ENCODE peak calls at places on chromosomes 5 and 9, in five cellular contexts. M is neural progenitor cell, V is fibroblast of lung, Y is SK-N-SH, W is IMR-90. N is an unnamed sample.

GRCh38 chr9:133403766-133404439 is 13.9 kb downstream of the REXO4 start:
- DNase-seq in M (peak), W (no peak), V (no peak), Y (peak), N (peak)

GRCh38 chr5:171336486-171337206 is 27.6 kb downstream of the TLX3 start:
- DNase-seq in Y (no peak), V (peak), M (peak), W (peak), N (peak)

GRCh38 chr5:91190333-91190680 is 192.8 kb downstream of the ARRDC3 start:
- DNase-seq in W (no peak), V (no peak), Y (no peak), M (no peak), N (no peak)

GRCh38 chr9:9016597-9016996 is 1217.0 kb upstream of the DMAC1 start:
- DNase-seq in W (no peak), V (no peak), M (no peak), Y (no peak), N (no peak)

GRCh38 chr5:132466453-132467291 is 23.9 kb downstream of the IRF1 start:
- DNase-seq in Y (no peak), M (no peak), W (peak), V (peak), N (no peak)

GRCh38 chr5:150295172-150295611 is 5.6 kb upstream of the CAMK2A start:
- DNase-seq in M (no peak), W (peak), Y (no peak), V (peak), N (peak)

GRCh38 chr5:90547072-90547536 is 11.5 kb upstream of the ADGRV1 start:
- DNase-seq in W (no peak), V (no peak), Y (no peak), M (no peak), N (no peak)

GRCh38 chr9:133787749-133788015 is 49.5 kb upstream of the SARDH start:
- DNase-seq in V (peak), W (no peak), M (peak), Y (peak), N (peak)

GRCh38 chr9:90987566-90987965 is 185.9 kb downstream of the SYK start:
- DNase-seq in V (no peak), Y (no peak), W (no peak), M (no peak), N (no peak)

GRCh38 chr9:90826326-90827020 is 24.9 kb downstream of the SYK start:
- DNase-seq in V (no peak), Y (no peak), W (no peak), M (no peak), N (no peak)

GRCh38 chr5:180860887-180861822 is at the start of gene ZFP62:
- DNase-seq in V (peak), M (peak), Y (peak), W (peak), N (peak)

GRCh38 chr5:22465177-22465576 is 388.0 kb downstream of the CDH12 start:
- DNase-seq in W (no peak), V (no peak), M (no peak), Y (no peak), N (no peak)

GRCh38 chr9:72154468-72155281 is 5.4 kb downstream of the GDA start:
- DNase-seq in M (no peak), V (no peak), Y (no peak), W (no peak), N (no peak)

DNA sequence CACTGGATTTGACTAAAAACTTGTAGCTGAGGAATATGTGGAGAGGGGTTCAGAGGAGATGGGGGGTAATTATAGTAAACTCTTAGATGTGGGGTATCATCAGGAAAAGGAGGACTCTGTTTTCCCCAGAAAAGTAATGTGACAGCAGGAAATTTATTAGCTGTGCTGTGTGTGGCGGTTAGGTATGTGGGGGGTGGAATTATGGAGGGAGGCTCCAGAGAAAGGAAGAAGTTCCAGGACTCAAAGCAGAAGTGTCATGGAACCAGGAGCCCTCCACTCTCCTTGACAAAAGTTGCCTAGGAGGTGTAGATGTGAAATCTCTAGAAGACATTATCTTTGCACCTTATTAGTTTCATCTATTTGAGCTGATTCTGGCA is 18.0 kb downstream of the NR2F1 start:
- DNase-seq in W (no peak), M (peak), V (no peak), Y (peak), N (no peak)
- H2AFZ ChIP-seq in W (no peak), M (no peak), V (no peak), Y (peak), N (no peak)

DNA sequence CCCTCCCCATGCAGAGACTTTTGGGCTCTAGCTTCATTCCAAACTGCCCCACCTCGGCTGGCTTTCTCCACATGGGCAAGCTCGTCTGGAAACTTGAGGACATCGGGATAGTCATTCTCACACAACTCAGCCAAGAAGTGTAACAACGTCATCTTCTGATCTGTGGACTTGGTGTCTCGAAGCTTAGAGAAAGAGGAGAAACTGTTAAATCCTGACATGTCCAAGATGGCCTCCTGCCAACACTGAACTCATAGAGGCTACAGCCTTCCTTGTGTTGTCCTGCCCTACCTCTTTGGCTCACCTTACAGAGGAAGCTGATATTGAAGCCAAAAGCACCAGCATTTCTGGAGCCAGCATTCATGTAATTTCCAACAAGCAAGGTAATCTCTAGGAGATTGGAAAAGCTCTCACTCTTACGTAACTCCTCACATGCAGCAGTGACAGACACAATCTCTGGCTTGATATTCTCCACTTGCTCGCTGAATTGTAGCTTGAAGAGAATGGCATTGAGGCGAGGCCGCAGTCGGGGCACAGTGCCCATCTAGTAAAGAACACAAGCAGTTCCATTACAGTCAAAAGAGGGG is 39.6 kb downstream of the PCDHGC5 start:
- DNase-seq in M (no peak), Y (no peak), W (peak), V (peak), N (no peak)
- H3K4me2 ChIP-seq in M (no peak), Y (peak), W (peak), V (peak), N (no peak)

DNA sequence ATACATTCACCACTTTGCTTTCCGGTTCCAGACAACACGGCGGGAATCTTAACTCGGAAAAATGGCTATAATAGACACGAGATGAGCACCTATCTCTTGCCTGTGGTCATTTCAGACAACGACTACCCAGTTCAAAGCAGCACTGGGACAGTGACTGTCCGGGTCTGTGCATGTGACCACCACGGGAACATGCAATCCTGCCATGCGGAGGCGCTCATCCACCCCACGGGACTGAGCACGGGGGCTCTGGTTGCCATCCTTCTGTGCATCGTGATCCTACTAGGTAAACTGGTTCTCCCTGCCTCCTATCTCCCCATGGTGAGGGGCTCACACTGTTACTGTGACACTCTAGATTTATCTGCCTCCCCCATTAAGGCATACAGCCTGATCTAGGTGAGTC is 124.2 kb downstream of the CDH6 start:
- DNase-seq in M (peak), Y (no peak), V (no peak), W (no peak), N (no peak)
- TF ChIP-seq CTCF in M (peak), Y (no peak), V (no peak), W (no peak), N (no peak)

GRCh38 chr9:122374885-122375420 is 4.1 kb downstream of the PTGS1 start:
- DNase-seq in Y (peak), M (peak), V (peak), W (peak), N (peak)
- H2AFZ ChIP-seq in Y (peak), M (peak), V (peak), W (peak), N (peak)

N was measured in osteoblast.